ENCODE peak calls at places on chromosomes 7 and 10, in four cellular contexts. Q, T, O and E are unnamed samples.

GRCh38 chr7:311131-311680 is 21.2 kb downstream of the FOXL3 start:
- DNase-seq in Q (no peak), O (no peak), T (no peak), E (no peak)

GRCh38 chr7:2129376-2130375 is 103.1 kb downstream of the MAD1L1 start:
- DNase-seq in O (no peak), T (no peak), Q (no peak), E (no peak)

GRCh38 chr10:10500941-10501340 is 516.7 kb upstream of the CELF2 start:
- DNase-seq in T (no peak), O (no peak), Q (no peak), E (no peak)

GRCh38 chr7:127870231-127870907 is 160.9 kb downstream of the LRRC4 start:
- DNase-seq in T (no peak), O (no peak), Q (no peak), E (no peak)

GRCh38 chr10:117461766-117462423 is 80.7 kb upstream of the EMX2 start:
- DNase-seq in O (peak; percentile 61), Q (no peak), T (no peak), E (peak; percentile 75)

GRCh38 chr7:30231271-30231670 is 53.1 kb upstream of the ZNRF2 start:
- DNase-seq in T (no peak), O (no peak), Q (no peak), E (no peak)

GRCh38 chr7:140327261-140327661 is 71.1 kb downstream of the SLC37A3 start:
- DNase-seq in O (no peak), T (no peak), Q (no peak), E (peak; percentile 84)

GRCh38 chr7:94394399-94395140 is at the start of gene COL1A2:
- DNase-seq in O (no peak), T (no peak), Q (peak; percentile 6), E (peak; percentile 1)

GRCh38 chr7:15334524-15335269 is 227.1 kb downstream of the AGMO start:
- DNase-seq in T (no peak), Q (no peak), O (no peak), E (no peak)

GRCh38 chr10:11414314-11415038 is 197.0 kb downstream of the USP6NL start:
- DNase-seq in Q (no peak), O (no peak), T (no peak), E (no peak)

GRCh38 chr10:105075031-105075430 is 433.9 kb downstream of the SORCS3 start:
- DNase-seq in T (no peak), Q (no peak), O (no peak), E (no peak)

GRCh38 chr7:30114536-30115258 is 20.1 kb upstream of the MTURN start:
- DNase-seq in Q (no peak), O (no peak), T (no peak), E (no peak)

GRCh38 chr10:74814792-74815191 is 11.6 kb upstream of the KAT6B start:
- DNase-seq in O (no peak), Q (no peak), T (no peak), E (no peak)

GRCh38 chr10:21449288-21449966 is 76.1 kb downstream of the SKIDA1 start:
- DNase-seq in Q (no peak), T (no peak), O (no peak), E (no peak)

GRCh38 chr10:128808921-128809440 is 658.1 kb upstream of the MGMT start:
- DNase-seq in O (no peak), T (no peak), Q (no peak), E (no peak)

GRCh38 chr10:88281592-88282268 is 301.4 kb downstream of the RNLS start:
- DNase-seq in T (no peak), Q (no peak), O (no peak), E (no peak)

GRCh38 chr7:29449569-29450260 is 113.9 kb upstream of the PRR15 start:
- DNase-seq in T (no peak), O (peak; percentile 54), Q (no peak), E (no peak)

GRCh38 chr10:67678335-67678974 is 17.5 kb downstream of the CTNNA3 start:
- DNase-seq in Q (no peak), O (no peak), T (no peak), E (no peak)

GRCh38 chr7:101882595-101883564 is 65.5 kb downstream of the CUX1 start:
- DNase-seq in O (peak; percentile 92), Q (no peak), T (no peak), E (peak; percentile 91)

GRCh38 chr10:124875596-124875995 is 66.3 kb upstream of the ZRANB1 start:
- DNase-seq in T (no peak), Q (no peak), O (no peak), E (no peak)

GRCh38 chr7:18675579-18675978 is 180.0 kb downstream of the HDAC9 start:
- DNase-seq in O (no peak), T (no peak), Q (no peak), E (no peak)

GRCh38 chr10:122164028-122164601 is 107.0 kb upstream of the BTBD16 start:
- DNase-seq in Q (no peak), T (no peak), O (no peak), E (no peak)

GRCh38 chr10:104080762-104081161 is 4.9 kb downstream of the COL17A1 start:
- DNase-seq in T (no peak), Q (no peak), O (peak; percentile 26), E (peak; percentile 86)

GRCh38 chr10:93995598-93996271 is 2.0 kb downstream of the PLCE1 start:
- DNase-seq in Q (no peak), O (no peak), T (no peak), E (no peak)

GRCh38 chr10:49131507-49132385 is 2.1 kb downstream of the FAM170B start:
- DNase-seq in T (no peak), O (no peak), Q (no peak), E (no peak)

GRCh38 chr10:78510566-78511323 is 477.1 kb downstream of the RPS24 start:
- DNase-seq in T (no peak), O (peak; percentile 16), Q (no peak), E (no peak)

GRCh38 chr10:132482090-132482489 is 55.5 kb upstream of the INPP5A start:
- DNase-seq in O (no peak), T (peak; percentile 50), Q (no peak), E (no peak)

GRCh38 chr10:91521444-91521843 is 111.3 kb downstream of the HECTD2 start:
- DNase-seq in Q (no peak), O (no peak), T (no peak), E (no peak)

GRCh38 chr7:30430777-30431176 is 47.8 kb downstream of the NOD1 start:
- DNase-seq in O (no peak), T (no peak), Q (no peak), E (no peak)

GRCh38 chr10:63711361-63711760 is 190.2 kb downstream of the REEP3 start:
- DNase-seq in T (no peak), O (no peak), Q (no peak), E (peak; percentile 69)
- H3K4me1 ChIP-seq in T (peaks cover 11% of the 10 kb centered on the region), O (peaks cover 44% of the 10 kb centered on the region), Q (peaks cover 43% of the 10 kb centered on the region), E (peaks cover 38% of the 10 kb centered on the region)

DNA sequence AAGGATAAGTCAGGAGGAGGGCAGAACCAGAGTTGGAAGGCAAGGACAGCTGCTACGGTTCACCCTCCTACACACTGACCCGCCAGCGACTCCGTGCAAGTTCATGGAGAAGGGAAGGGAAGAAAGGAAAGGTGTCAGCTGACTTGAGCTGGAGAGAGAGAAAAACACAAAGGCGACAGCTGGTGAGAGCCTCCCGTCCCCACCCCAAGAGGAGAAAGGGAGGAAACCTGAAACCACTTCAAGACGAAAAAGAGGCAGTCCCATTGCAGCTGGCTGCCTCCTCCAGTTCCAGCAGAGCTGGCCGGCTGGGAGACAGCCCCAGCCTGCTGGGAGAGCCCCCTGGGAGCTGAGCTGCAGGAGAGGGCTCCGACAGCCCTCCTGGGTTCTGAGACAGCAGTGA is 75.2 kb downstream of the PARD3 start:
- DNase-seq in Q (no peak), T (peak; percentile 66), O (peak; percentile 43), E (peak; percentile 50)
- H3K4me3 ChIP-seq in Q (no peak overlapping the region), T (no peak overlapping the region), O (no peak overlapping the region), E (no peak overlapping the region)

DNA sequence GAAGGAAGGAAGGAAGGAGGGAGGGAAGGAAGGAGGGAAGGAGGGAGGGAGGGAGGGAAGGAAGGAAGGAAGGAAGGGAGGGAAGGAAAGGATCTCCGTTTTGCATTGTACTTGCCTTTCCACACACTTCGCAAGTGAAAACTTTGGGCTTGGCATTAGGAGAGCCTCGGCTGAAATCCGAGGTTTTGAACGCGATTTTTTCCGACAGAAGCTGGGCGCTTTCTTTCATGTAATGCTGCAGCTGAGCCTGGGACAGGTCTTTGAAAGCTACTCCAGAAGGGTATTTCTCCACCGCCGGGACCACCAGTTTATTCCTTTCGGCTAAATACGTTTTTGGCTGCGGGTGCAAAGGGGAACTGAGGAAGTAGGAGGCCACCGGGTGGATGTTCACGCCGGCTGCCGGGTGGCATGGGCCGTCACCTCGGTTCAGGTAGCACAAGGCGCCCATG is 1.0 kb downstream of the FEZF1 start:
- DNase-seq in O (no peak), Q (no peak), T (no peak), E (no peak)
- H3K27me3 ChIP-seq in O (peaks cover 4% of the 10 kb centered on the region), Q (peaks cover 75% of the 10 kb centered on the region), T (peaks cover 100% of the 10 kb centered on the region), E (peaks cover 62% of the 10 kb centered on the region)

DNA sequence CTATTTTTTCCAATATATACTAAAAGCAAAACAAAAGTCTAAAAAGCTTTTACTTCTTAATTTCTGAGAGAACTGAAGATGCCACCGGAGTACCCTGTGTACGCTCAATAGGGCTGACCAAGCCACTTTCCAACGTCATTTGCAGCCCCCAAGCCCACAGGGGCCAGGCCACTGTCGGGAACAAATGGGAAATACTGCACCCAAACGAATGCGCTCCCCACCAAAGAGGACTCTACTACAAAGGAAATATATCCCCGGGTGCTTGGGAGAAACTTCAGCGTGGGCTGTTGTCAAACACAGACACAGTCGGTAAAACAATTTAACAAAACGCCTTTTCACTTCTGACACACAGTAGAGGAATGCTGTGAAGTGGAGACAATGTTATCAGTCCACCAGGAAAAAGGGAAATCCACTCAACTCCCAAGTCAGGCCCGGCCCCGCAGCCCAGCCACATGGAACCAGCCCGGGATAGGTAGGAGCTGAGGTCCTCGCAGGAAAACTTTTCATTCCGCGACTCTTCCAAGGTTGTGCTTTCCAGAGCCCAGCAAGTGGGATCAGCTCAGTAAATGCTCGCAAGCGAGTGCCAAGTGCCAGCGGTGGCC is 1.4 kb downstream of the PARD3 start:
- DNase-seq in Q (no peak), T (no peak), O (peak; percentile 52), E (peak; percentile 43)
- H3K4me1 ChIP-seq in Q (peaks cover 20% of the 10 kb centered on the region), T (peaks cover 4% of the 10 kb centered on the region), O (peaks cover 11% of the 10 kb centered on the region), E (no peaks in the 10 kb centered on the region)

DNA sequence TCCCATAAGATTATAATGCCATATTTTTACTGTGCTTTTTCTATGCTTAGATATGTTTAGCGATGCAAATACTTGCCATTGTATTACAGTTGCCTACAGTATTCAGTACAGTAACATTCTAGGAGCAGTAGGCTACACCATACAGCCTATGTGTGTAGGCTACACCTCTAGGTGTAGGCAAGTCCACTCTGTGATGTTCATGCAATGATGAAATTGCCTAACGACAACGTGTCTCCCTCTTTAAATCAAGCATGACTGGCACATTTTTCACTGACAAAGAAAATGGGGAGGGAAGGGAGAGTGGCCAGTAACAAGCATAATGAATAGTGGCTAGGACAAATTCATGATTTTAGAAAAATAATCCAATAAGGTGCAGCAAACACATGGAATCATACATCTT is 1.7 kb downstream of the NCAPG2 start:
- DNase-seq in O (no peak), Q (no peak), T (no peak), E (no peak)
- H3K4me3 ChIP-seq in O (no peak overlapping the region), Q (no peak overlapping the region), T (peak overlapping the region; percentile 96), E (no peak overlapping the region)